ENCODE peak calls at places on chromosome 6, in seven cellular contexts. R, M, S, X, F, W and T are unnamed samples.

GRCh38 chr6:161082215-161082614 is 90.6 kb downstream of the MAP3K4 start:
- DNase-seq in R (no peak), M (no peak), S (no peak), X (no peak), F (no peak), W (no peak), T (no peak)

GRCh38 chr6:144110210-144110609 is 14.8 kb upstream of the SF3B5 start:
- DNase-seq in R (no peak), M (no peak), S (no peak), X (no peak), F (no peak), W (no peak), T (no peak)

GRCh38 chr6:53581161-53581560 is 36.3 kb upstream of the GCLC start:
- DNase-seq in R (no peak), M (no peak), S (no peak), X (peak; percentile 81), F (no peak), W (no peak), T (no peak)

GRCh38 chr6:47138046-47138445 is 95.9 kb upstream of the ADGRF1 start:
- DNase-seq in R (no peak), M (no peak), S (no peak), X (no peak), F (no peak), W (no peak), T (no peak)

GRCh38 chr6:47729019-47729418 is 30.6 kb downstream of the ADGRF4 start:
- DNase-seq in R (no peak), M (no peak), S (no peak), X (no peak), F (no peak), W (no peak), T (no peak)

GRCh38 chr6:107601406-107601805 is 111.5 kb downstream of the SOBP start:
- DNase-seq in R (no peak), M (no peak), S (no peak), X (no peak), F (no peak), W (no peak), T (no peak)

GRCh38 chr6:158290659-158291058 is 21.6 kb upstream of the TULP4 start:
- DNase-seq in R (no peak), M (no peak), S (no peak), X (no peak), F (peak; percentile 39), W (peak; percentile 47), T (peak; percentile 44)

GRCh38 chr6:159174263-159174974 is 5.2 kb downstream of the FNDC1 start:
- DNase-seq in R (peak; percentile 56), M (peak; percentile 22), S (peak; percentile 68), X (peak; percentile 87), F (peak; percentile 48), W (peak; percentile 91), T (peak; percentile 83)

GRCh38 chr6:164227952-164228522 is 813.5 kb downstream of the QKI start:
- DNase-seq in R (no peak), M (no peak), S (no peak), X (no peak), F (no peak), W (no peak), T (no peak)

GRCh38 chr6:107730106-107730505 is 94.0 kb downstream of the SCML4 start:
- DNase-seq in R (no peak), M (no peak), S (no peak), X (no peak), F (peak; percentile 56), W (no peak), T (no peak)

GRCh38 chr6:21033095-21033494 is 498.8 kb downstream of the CDKAL1 start:
- DNase-seq in R (no peak), M (no peak), S (no peak), X (no peak), F (no peak), W (no peak), T (no peak)

GRCh38 chr6:152246554-152247337 is 390.4 kb downstream of the SYNE1 start:
- DNase-seq in R (peak; percentile 42), M (no peak), S (no peak), X (no peak), F (no peak), W (no peak), T (no peak)

GRCh38 chr6:16205377-16206144 is 32.8 kb upstream of the GMPR start:
- DNase-seq in R (peak; percentile 51), M (peak; percentile 53), S (no peak), X (peak; percentile 76), F (no peak), W (no peak), T (peak; percentile 46)

GRCh38 chr6:22664968-22665367 is 95.6 kb downstream of the HDGFL1 start:
- DNase-seq in R (no peak), M (no peak), S (no peak), X (no peak), F (no peak), W (no peak), T (no peak)

GRCh38 chr6:85640806-85641205 is 1.9 kb downstream of the SYNCRIP start:
- DNase-seq in R (no peak), M (no peak), S (no peak), X (no peak), F (no peak), W (no peak), T (no peak)

GRCh38 chr6:44598679-44599078 is 211.2 kb downstream of the CDC5L start:
- DNase-seq in R (no peak), M (no peak), S (no peak), X (no peak), F (no peak), W (no peak), T (no peak)

GRCh38 chr6:157981395-157982296 is at the start of gene SYNJ2:
- DNase-seq in R (peak; percentile 78), M (no peak), S (peak; percentile 86), X (peak; percentile 91), F (peak; percentile 82), W (peak; percentile 84), T (peak; percentile 79)

GRCh38 chr6:4268171-4268570 is 132.8 kb upstream of the ECI2 start:
- DNase-seq in R (no peak), M (no peak), S (no peak), X (no peak), F (no peak), W (no peak), T (no peak)

GRCh38 chr6:111573118-111573883 is 32.4 kb downstream of the TRAF3IP2 start:
- DNase-seq in R (no peak), M (no peak), S (no peak), X (peak; percentile 44), F (no peak), W (no peak), T (no peak)

GRCh38 chr6:37137201-37137880 is 32.6 kb upstream of the PIM1 start:
- DNase-seq in R (no peak), M (no peak), S (peak; percentile 58), X (peak; percentile 89), F (no peak), W (no peak), T (no peak)

GRCh38 chr6:61809004-61809595 is 476.9 kb downstream of the KHDRBS2 start:
- DNase-seq in R (no peak), M (peak; percentile 12), S (no peak), X (peak; percentile 8), F (no peak), W (peak; percentile 74), T (peak; percentile 37)